ENCODE peak calls at places on chromosomes 6 and 20, in seven cellular contexts. One of them, this sample, is unnamed.

GRCh38 chr6:107668826-107669474 is 155.2 kb downstream of the SCML4 start:
- DNase-seq in GM13977: peak; percentile 75
- DNase-seq in ACHN: no peak
- DNase-seq in smooth muscle cell of the brain vasculature: no peak
- DNase-seq in foreskin keratinocyte: no peak
- DNase-seq in testis: no peak
- DNase-seq in T-helper 2 cell: no peak
- DNase-seq in this sample: no peak

GRCh38 chr20:62210496-62210855 is 9.6 kb downstream of the HRH3 start:
- DNase-seq in foreskin keratinocyte: no peak
- DNase-seq in testis: no peak
- DNase-seq in T-helper 2 cell: no peak
- DNase-seq in smooth muscle cell of the brain vasculature: no peak
- DNase-seq in GM13977: no peak
- DNase-seq in ACHN: no peak
- DNase-seq in this sample: peak; percentile 97

GRCh38 chr6:62623851-62624532 is 338.0 kb upstream of the KHDRBS2 start:
- DNase-seq in foreskin keratinocyte: no peak
- DNase-seq in T-helper 2 cell: no peak
- DNase-seq in ACHN: peak; percentile 33
- DNase-seq in smooth muscle cell of the brain vasculature: no peak
- DNase-seq in GM13977: no peak
- DNase-seq in testis: no peak
- DNase-seq in this sample: no peak

GRCh38 chr6:122799916-122800701 is 11.1 kb downstream of the SMPDL3A start:
- DNase-seq in T-helper 2 cell: no peak
- DNase-seq in ACHN: no peak
- DNase-seq in testis: no peak
- DNase-seq in GM13977: no peak
- DNase-seq in smooth muscle cell of the brain vasculature: no peak
- DNase-seq in foreskin keratinocyte: peak; percentile 67
- DNase-seq in this sample: no peak

GRCh38 chr20:25706793-25707192 is 10.1 kb upstream of the ZNF337 start:
- DNase-seq in testis: no peak
- DNase-seq in ACHN: no peak
- DNase-seq in foreskin keratinocyte: no peak
- DNase-seq in T-helper 2 cell: peak; percentile 11
- DNase-seq in GM13977: no peak
- DNase-seq in smooth muscle cell of the brain vasculature: no peak
- DNase-seq in this sample: no peak

GRCh38 chr20:63361507-63362425 is 617 bp upstream of the CHRNA4 start:
- DNase-seq in foreskin keratinocyte: no peak
- DNase-seq in T-helper 2 cell: no peak
- DNase-seq in GM13977: no peak
- DNase-seq in smooth muscle cell of the brain vasculature: no peak
- DNase-seq in testis: no peak
- DNase-seq in ACHN: no peak
- DNase-seq in this sample: peak; percentile 57

GRCh38 chr20:48015136-48015925 is 230.1 kb upstream of the SULF2 start:
- DNase-seq in GM13977: no peak
- DNase-seq in smooth muscle cell of the brain vasculature: no peak
- DNase-seq in ACHN: no peak
- DNase-seq in T-helper 2 cell: no peak
- DNase-seq in testis: no peak
- DNase-seq in foreskin keratinocyte: no peak
- DNase-seq in this sample: no peak

GRCh38 chr20:62289131-62289530 is 13.7 kb upstream of the ADRM1 start:
- DNase-seq in smooth muscle cell of the brain vasculature: no peak
- DNase-seq in GM13977: no peak
- DNase-seq in ACHN: no peak
- DNase-seq in T-helper 2 cell: no peak
- DNase-seq in foreskin keratinocyte: no peak
- DNase-seq in testis: no peak
- DNase-seq in this sample: no peak

GRCh38 chr6:152232494-152233151 is 404.5 kb downstream of the SYNE1 start:
- DNase-seq in T-helper 2 cell: no peak
- DNase-seq in ACHN: no peak
- DNase-seq in foreskin keratinocyte: no peak
- DNase-seq in smooth muscle cell of the brain vasculature: no peak
- DNase-seq in testis: no peak
- DNase-seq in GM13977: no peak
- DNase-seq in this sample: no peak

GRCh38 chr20:57676517-57677322 is 33.1 kb downstream of the PMEPA1 start:
- DNase-seq in T-helper 2 cell: no peak
- DNase-seq in GM13977: no peak
- DNase-seq in foreskin keratinocyte: no peak
- DNase-seq in ACHN: no peak
- DNase-seq in smooth muscle cell of the brain vasculature: no peak
- DNase-seq in testis: no peak
- DNase-seq in this sample: no peak

GRCh38 chr6:88143768-88144167 is 22.4 kb downstream of the CNR1 start:
- DNase-seq in foreskin keratinocyte: no peak
- DNase-seq in ACHN: no peak
- DNase-seq in smooth muscle cell of the brain vasculature: no peak
- DNase-seq in T-helper 2 cell: no peak
- DNase-seq in testis: no peak
- DNase-seq in GM13977: no peak
- DNase-seq in this sample: no peak

GRCh38 chr6:159232751-159233150 is 63.6 kb downstream of the FNDC1 start:
- DNase-seq in T-helper 2 cell: no peak
- DNase-seq in foreskin keratinocyte: no peak
- DNase-seq in smooth muscle cell of the brain vasculature: no peak
- DNase-seq in GM13977: no peak
- DNase-seq in testis: no peak
- DNase-seq in ACHN: no peak
- DNase-seq in this sample: no peak

GRCh38 chr20:55205684-55206083 is 730.3 kb downstream of the DOK5 start:
- DNase-seq in ACHN: no peak
- DNase-seq in testis: no peak
- DNase-seq in T-helper 2 cell: no peak
- DNase-seq in foreskin keratinocyte: no peak
- DNase-seq in GM13977: no peak
- DNase-seq in smooth muscle cell of the brain vasculature: no peak
- DNase-seq in this sample: no peak

GRCh38 chr20:41258489-41258888 is 59.0 kb downstream of the ZHX3 start:
- DNase-seq in foreskin keratinocyte: no peak
- DNase-seq in smooth muscle cell of the brain vasculature: no peak
- DNase-seq in ACHN: no peak
- DNase-seq in T-helper 2 cell: no peak
- DNase-seq in GM13977: no peak
- DNase-seq in testis: no peak
- DNase-seq in this sample: no peak

GRCh38 chr20:9388826-9389187 is 125.6 kb upstream of the LAMP5 start:
- DNase-seq in smooth muscle cell of the brain vasculature: no peak
- DNase-seq in ACHN: no peak
- DNase-seq in foreskin keratinocyte: no peak
- DNase-seq in GM13977: no peak
- DNase-seq in testis: no peak
- DNase-seq in T-helper 2 cell: no peak
- DNase-seq in this sample: no peak

GRCh38 chr20:57723816-57724215 is 14.0 kb upstream of the PMEPA1 start:
- DNase-seq in foreskin keratinocyte: no peak
- DNase-seq in ACHN: no peak
- DNase-seq in T-helper 2 cell: no peak
- DNase-seq in testis: no peak
- DNase-seq in smooth muscle cell of the brain vasculature: no peak
- DNase-seq in GM13977: no peak
- DNase-seq in this sample: no peak

GRCh38 chr20:44911264-44911921 is 1.5 kb downstream of the PABPC1L start:
- DNase-seq in foreskin keratinocyte: no peak
- DNase-seq in GM13977: peak; percentile 76
- DNase-seq in T-helper 2 cell: peak; percentile 29
- DNase-seq in testis: peak; percentile 86
- DNase-seq in smooth muscle cell of the brain vasculature: no peak
- DNase-seq in ACHN: peak; percentile 75
- DNase-seq in this sample: peak; percentile 49

GRCh38 chr6:32151885-32152311 is at the start of gene PRRT1:
- DNase-seq in testis: no peak
- DNase-seq in foreskin keratinocyte: no peak
- DNase-seq in T-helper 2 cell: no peak
- DNase-seq in smooth muscle cell of the brain vasculature: no peak
- DNase-seq in ACHN: no peak
- DNase-seq in GM13977: no peak
- DNase-seq in this sample: no peak

GRCh38 chr6:12083763-12084162 is 71.7 kb downstream of the HIVEP1 start:
- DNase-seq in testis: no peak
- DNase-seq in smooth muscle cell of the brain vasculature: no peak
- DNase-seq in T-helper 2 cell: no peak
- DNase-seq in ACHN: no peak
- DNase-seq in GM13977: no peak
- DNase-seq in foreskin keratinocyte: no peak
- DNase-seq in this sample: no peak

GRCh38 chr6:46772754-46773153 is 20.4 kb upstream of the MEP1A start:
- DNase-seq in ACHN: no peak
- DNase-seq in GM13977: peak; percentile 8
- DNase-seq in testis: peak; percentile 21
- DNase-seq in T-helper 2 cell: no peak
- DNase-seq in foreskin keratinocyte: no peak
- DNase-seq in smooth muscle cell of the brain vasculature: no peak
- DNase-seq in this sample: no peak

GRCh38 chr6:33886673-33887144 is 82.9 kb upstream of the MLN start:
- DNase-seq in testis: no peak
- DNase-seq in GM13977: no peak
- DNase-seq in smooth muscle cell of the brain vasculature: no peak
- DNase-seq in foreskin keratinocyte: peak; percentile 58
- DNase-seq in T-helper 2 cell: no peak
- DNase-seq in ACHN: no peak
- DNase-seq in this sample: no peak

GRCh38 chr6:101083533-101084172 is 202.5 kb upstream of the ASCC3 start:
- DNase-seq in testis: no peak
- DNase-seq in T-helper 2 cell: no peak
- DNase-seq in smooth muscle cell of the brain vasculature: no peak
- DNase-seq in ACHN: no peak
- DNase-seq in GM13977: no peak
- DNase-seq in foreskin keratinocyte: peak; percentile 87
- DNase-seq in this sample: no peak

GRCh38 chr6:142883011-142883410 is 62.0 kb downstream of the HIVEP2 start:
- DNase-seq in smooth muscle cell of the brain vasculature: no peak
- DNase-seq in ACHN: no peak
- DNase-seq in foreskin keratinocyte: no peak
- DNase-seq in T-helper 2 cell: no peak
- DNase-seq in GM13977: no peak
- DNase-seq in testis: no peak
- DNase-seq in this sample: no peak

GRCh38 chr6:117449549-117450439 is 24.1 kb upstream of the ROS1 start:
- DNase-seq in foreskin keratinocyte: no peak
- DNase-seq in ACHN: peak; percentile 75
- DNase-seq in smooth muscle cell of the brain vasculature: peak; percentile 68
- DNase-seq in T-helper 2 cell: peak; percentile 33
- DNase-seq in testis: peak; percentile 77
- DNase-seq in GM13977: peak; percentile 25
- DNase-seq in this sample: peak; percentile 73